ENCODE peak calls at places on chromosomes 4 and X, in nine cellular contexts. U, T, Q, V, Y, P, O, X and J are unnamed samples.

GRCh38 chrX:104707572-104707971 is 141.6 kb downstream of the IL1RAPL2 start:
- DNase-seq in Q (no peak), Y (no peak), X (no peak), P (no peak), V (peak), T (no peak), U (no peak), O (no peak), J (no peak)

GRCh38 chr4:38368612-38369011 is 295.4 kb upstream of the KLF3 start:
- DNase-seq in V (peak), T (no peak), Y (no peak), Q (no peak), O (peak), U (no peak), X (no peak), P (peak), J (peak)

GRCh38 chr4:162841769-162842168 is 324.9 kb downstream of the NAF1 start:
- DNase-seq in T (no peak), X (no peak), O (no peak), V (no peak), P (no peak), U (no peak), Q (no peak), Y (no peak), J (no peak)

GRCh38 chr4:14249226-14249625 is 621.7 kb upstream of the BOD1L1 start:
- DNase-seq in T (no peak), O (no peak), P (no peak), X (no peak), U (no peak), Q (no peak), Y (no peak), V (no peak), J (no peak)

GRCh38 chrX:128619490-128619889 is 567.3 kb upstream of the ACTRT1 start:
- DNase-seq in T (no peak), V (no peak), U (no peak), Q (no peak), O (no peak), X (no peak), P (no peak), Y (no peak), J (no peak)

GRCh38 chr4:185644408-185644807 is 109.1 kb upstream of the PDLIM3 start:
- DNase-seq in Y (no peak), O (no peak), X (no peak), V (no peak), P (no peak), Q (no peak), U (no peak), T (no peak), J (no peak)

GRCh38 chr4:166143227-166143626 is 270.2 kb downstream of the TLL1 start:
- DNase-seq in U (no peak), V (peak), T (no peak), Q (no peak), X (no peak), P (peak), O (peak), Y (no peak), J (peak)

GRCh38 chrX:36019164-36019563 is 99.6 kb downstream of the CFAP47 start:
- DNase-seq in Q (peak), T (no peak), P (no peak), Y (no peak), O (no peak), V (no peak), U (no peak), X (no peak), J (no peak)

GRCh38 chr4:125280892-125281403 is 33.8 kb upstream of the FAT4 start:
- DNase-seq in T (no peak), P (no peak), O (no peak), X (no peak), Q (peak), Y (no peak), U (peak), V (no peak), J (no peak)

GRCh38 chrX:18288716-18289115 is 65.8 kb downstream of the SCML2 start:
- DNase-seq in Y (no peak), Q (no peak), T (no peak), V (no peak), P (no peak), O (no peak), U (no peak), X (no peak), J (no peak)

GRCh38 chr4:11743961-11744360 is 315.3 kb upstream of the HS3ST1 start:
- DNase-seq in T (no peak), V (no peak), Y (no peak), O (no peak), X (no peak), P (no peak), U (no peak), Q (no peak), J (no peak)

GRCh38 chr4:143405197-143405730 is 68.6 kb downstream of the GAB1 start:
- DNase-seq in Q (no peak), Y (no peak), X (no peak), U (no peak), P (no peak), O (no peak), V (no peak), T (no peak), J (no peak)
- H3K4me3 ChIP-seq in Q (no peak), Y (no peak), X (no peak), U (no peak), P (no peak), O (no peak), V (no peak), T (no peak), J (no peak)

GRCh38 chrX:137929951-137930350 is 364.0 kb downstream of the ZIC3 start:
- DNase-seq in Q (no peak), P (no peak), X (no peak), V (peak), Y (no peak), O (no peak), U (no peak), T (no peak), J (no peak)

GRCh38 chrX:137930562-137930961 is 364.6 kb downstream of the ZIC3 start:
- DNase-seq in U (no peak), X (no peak), P (no peak), Y (no peak), V (no peak), T (no peak), O (no peak), Q (no peak), J (no peak)

DNA sequence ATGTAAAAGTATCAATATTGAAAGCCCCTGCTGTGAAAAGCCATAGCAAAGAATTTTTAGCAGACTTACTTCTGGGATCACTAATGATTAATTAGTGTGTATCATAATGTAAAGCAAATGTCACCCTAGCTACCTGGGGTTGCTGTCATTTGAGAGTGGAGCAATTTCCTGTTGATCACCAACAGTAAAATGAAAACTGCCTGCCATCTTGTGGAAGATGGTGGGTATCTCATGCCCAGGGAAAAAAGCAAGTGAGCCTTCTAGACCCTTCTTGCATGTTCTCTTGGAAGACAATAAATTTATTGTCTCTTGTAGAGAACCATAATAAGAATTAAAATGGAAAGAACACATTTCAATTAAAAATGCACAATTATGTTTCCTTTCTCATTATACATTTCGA is 360.2 kb downstream of the ZIC3 start:
- DNase-seq in P (peak), U (no peak), O (no peak), X (no peak), V (peak), T (no peak), Y (no peak), Q (peak), J (peak)
- TF ChIP-seq CTCF in P (peak), U (peak), O (no peak), X (no peak), V (peak), T (peak), Y (no peak), Q (peak), J (peak)

DNA sequence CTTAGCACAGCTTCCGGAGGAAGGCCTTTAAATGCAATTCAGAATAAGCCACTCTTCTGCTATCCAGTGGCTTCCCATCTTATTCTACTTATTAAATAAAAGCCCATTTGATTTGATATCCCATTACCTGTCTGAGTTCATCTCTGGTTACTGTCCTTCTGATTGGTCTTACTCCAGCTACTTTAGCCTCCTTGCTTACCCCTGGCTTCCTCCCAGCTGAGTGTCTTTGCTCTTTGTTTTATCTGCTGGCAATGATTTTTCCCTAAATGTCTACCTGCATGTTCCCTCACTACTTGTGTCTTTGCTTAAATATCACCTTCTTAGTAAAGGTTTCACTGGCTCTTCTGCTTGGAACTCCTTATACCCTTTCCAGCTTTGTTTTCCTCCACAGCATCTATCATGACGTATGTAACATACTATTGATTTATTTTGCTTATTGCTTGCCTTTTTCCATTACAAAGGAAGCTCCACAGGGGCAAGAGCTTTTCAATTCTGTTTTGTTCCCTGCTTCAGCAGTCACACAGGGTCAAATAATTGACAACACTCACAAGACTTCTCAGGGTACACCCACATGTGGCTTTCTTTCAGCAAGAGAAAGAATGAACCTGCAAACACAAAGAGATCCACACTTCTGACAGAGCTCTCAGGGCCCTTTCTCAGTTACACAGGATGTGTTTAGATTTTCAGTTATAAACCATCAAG is 63.8 kb downstream of the TBC1D19 start:
- DNase-seq in Y (no peak), O (no peak), V (no peak), P (no peak), X (no peak), U (no peak), Q (no peak), T (no peak), J (no peak)
- H3K4me3 ChIP-seq in Y (no peak), O (no peak), V (no peak), P (no peak), X (no peak), U (no peak), Q (no peak), T (no peak), J (no peak)

GRCh38 chrX:44043496-44043895 is 70.3 kb upstream of the NDP start:
- DNase-seq in P (no peak), O (peak), T (peak), V (no peak), Y (no peak), U (no peak), X (no peak), Q (no peak), J (no peak)
- TF ChIP-seq CTCF in P (no peak), O (no peak), T (no peak), V (no peak), Y (no peak), U (no peak), X (no peak), Q (no peak), J (no peak)

GRCh38 chrX:9340619-9341304 is 124.1 kb upstream of the TBL1X start:
- DNase-seq in P (no peak), Y (peak), T (no peak), U (no peak), Q (peak), X (peak), V (peak), O (peak), J (no peak)
- H3K4me3 ChIP-seq in P (no peak), Y (no peak), T (no peak), U (peak), Q (no peak), X (peak), V (no peak), O (no peak), J (no peak)

DNA sequence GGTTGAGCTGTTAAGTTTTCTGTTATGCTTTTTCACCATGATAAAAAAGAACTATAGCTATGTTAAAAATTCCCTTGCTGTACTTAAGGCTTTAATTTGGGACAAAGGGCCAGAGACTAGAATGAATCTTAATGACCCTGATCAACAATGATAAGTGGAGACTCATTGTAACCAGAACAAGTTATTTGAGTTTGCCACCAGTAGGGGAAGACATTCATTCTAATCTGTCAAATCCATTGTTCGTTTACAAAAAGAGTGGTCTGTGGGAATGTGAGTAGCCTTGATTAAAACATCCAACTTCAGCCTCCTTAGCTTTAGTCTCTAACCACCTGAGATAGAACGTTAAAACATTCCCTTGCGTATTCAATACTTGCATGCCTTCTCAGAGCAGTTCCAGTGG is 66.0 kb downstream of the EGF start:
- DNase-seq in O (no peak), Y (no peak), T (no peak), X (no peak), P (peak), Q (no peak), U (no peak), V (no peak), J (no peak)
- TF ChIP-seq CTCF in O (no peak), Y (no peak), T (peak), X (no peak), P (peak), Q (peak), U (no peak), V (peak), J (peak)

GRCh38 chr4:84470204-84470785 is 28.8 kb downstream of the NKX6-1 start:
- DNase-seq in Y (no peak), O (no peak), P (no peak), X (no peak), T (no peak), Q (peak), U (no peak), V (no peak), J (no peak)

GRCh38 chr4:84474107-84474506 is 25.0 kb downstream of the NKX6-1 start:
- DNase-seq in Q (no peak), O (no peak), P (no peak), U (no peak), T (no peak), V (no peak), X (no peak), Y (no peak), J (no peak)

GRCh38 chr4:84467601-84468000 is 31.5 kb downstream of the NKX6-1 start:
- DNase-seq in V (no peak), Q (no peak), P (no peak), Y (no peak), T (no peak), O (no peak), X (no peak), U (no peak), J (no peak)

GRCh38 chr4:84477738-84478137 is 21.4 kb downstream of the NKX6-1 start:
- DNase-seq in V (no peak), X (no peak), O (no peak), Y (no peak), P (no peak), T (no peak), U (no peak), Q (no peak), J (no peak)

DNA sequence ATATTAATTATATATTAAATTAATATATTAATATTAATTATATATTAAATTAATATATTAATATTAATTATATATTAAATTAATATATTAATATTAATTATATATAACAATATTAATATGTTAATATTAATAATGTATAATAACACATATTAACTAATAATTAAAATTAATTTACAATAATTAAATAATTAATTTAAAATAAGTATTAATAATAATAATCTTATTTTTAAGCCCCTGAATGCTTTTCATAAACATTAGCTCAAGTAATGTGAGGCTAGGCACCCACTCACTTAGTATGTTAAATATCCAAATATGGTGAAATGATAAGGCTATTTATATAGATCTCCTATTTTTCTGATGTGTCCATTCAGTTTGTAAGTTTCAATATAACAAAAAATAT is 26.9 kb downstream of the NKX6-1 start:
- DNase-seq in V (no peak), O (no peak), Y (no peak), U (no peak), Q (no peak), P (no peak), X (no peak), T (no peak), J (no peak)
- H3K4me3 ChIP-seq in V (no peak), O (no peak), Y (no peak), U (no peak), Q (no peak), P (no peak), X (no peak), T (no peak), J (no peak)